ENCODE peak calls at places on chromosome 19, in five cellular contexts. Q is uterus, N is tibial nerve, B is upper lobe of left lung, G is breast epithelium. D is an unnamed sample. For H3K4me1, the result is how much of the 10 kb centered on the place peaks cover.

GRCh38 chr19:44050740-44051653 is 839 bp upstream of the ZNF223 start:
- DNase-seq in N (no peak), Q (no peak), B (peak), G (peak), D (no peak)

GRCh38 chr19:13906525-13906904 is 514 bp downstream of the CC2D1A start:
- DNase-seq in Q (no peak), N (no peak), B (peak), G (no peak), D (peak)

GRCh38 chr19:48873476-48874308 is 1.5 kb downstream of the PPP1R15A start:
- DNase-seq in N (no peak), B (no peak), Q (no peak), G (no peak), D (no peak)

GRCh38 chr19:12784871-12785430 is 6.3 kb upstream of the JUNB start:
- DNase-seq in G (no peak), Q (no peak), N (no peak), B (no peak), D (no peak)

GRCh38 chr19:43651758-43652545 is 12.3 kb upstream of the CADM4 start:
- DNase-seq in B (peak), G (peak), Q (peak), N (peak), D (peak)

GRCh38 chr19:50427997-50428425 is 4.7 kb upstream of the MYBPC2 start:
- DNase-seq in G (peak), B (peak), N (peak), Q (peak), D (peak)

GRCh38 chr19:54128796-54129616 is 8.6 kb upstream of the CNOT3 start:
- DNase-seq in N (no peak), B (no peak), Q (no peak), G (no peak), D (no peak)

GRCh38 chr19:12872941-12873890 is 8.0 kb downstream of the DNASE2 start:
- DNase-seq in B (peak), G (no peak), N (no peak), Q (no peak), D (no peak)

GRCh38 chr19:22602631-22603272 is 31.4 kb upstream of the ZNF492 start:
- DNase-seq in Q (no peak), B (no peak), N (no peak), G (no peak), D (no peak)

GRCh38 chr19:57351867-57352266 is 796 bp downstream of the ZNF304 start:
- DNase-seq in G (no peak), N (no peak), B (no peak), Q (no peak), D (no peak)

GRCh38 chr19:27777242-27777641 is 1435.7 kb downstream of the UQCRFS1 start:
- DNase-seq in G (no peak), N (no peak), B (no peak), Q (no peak), D (no peak)

GRCh38 chr19:49453013-49453756 is at the start of gene ALDH16A1:
- DNase-seq in B (peak), Q (peak), G (peak), N (peak), D (peak)

GRCh38 chr19:54921082-54921481 is 15.1 kb downstream of the NCR1 start:
- DNase-seq in Q (no peak), N (no peak), B (no peak), G (no peak), D (no peak)

GRCh38 chr19:57888494-57889231 is at the start of gene ZNF814:
- DNase-seq in N (peak), B (peak), G (peak), Q (peak), D (peak)

DNA sequence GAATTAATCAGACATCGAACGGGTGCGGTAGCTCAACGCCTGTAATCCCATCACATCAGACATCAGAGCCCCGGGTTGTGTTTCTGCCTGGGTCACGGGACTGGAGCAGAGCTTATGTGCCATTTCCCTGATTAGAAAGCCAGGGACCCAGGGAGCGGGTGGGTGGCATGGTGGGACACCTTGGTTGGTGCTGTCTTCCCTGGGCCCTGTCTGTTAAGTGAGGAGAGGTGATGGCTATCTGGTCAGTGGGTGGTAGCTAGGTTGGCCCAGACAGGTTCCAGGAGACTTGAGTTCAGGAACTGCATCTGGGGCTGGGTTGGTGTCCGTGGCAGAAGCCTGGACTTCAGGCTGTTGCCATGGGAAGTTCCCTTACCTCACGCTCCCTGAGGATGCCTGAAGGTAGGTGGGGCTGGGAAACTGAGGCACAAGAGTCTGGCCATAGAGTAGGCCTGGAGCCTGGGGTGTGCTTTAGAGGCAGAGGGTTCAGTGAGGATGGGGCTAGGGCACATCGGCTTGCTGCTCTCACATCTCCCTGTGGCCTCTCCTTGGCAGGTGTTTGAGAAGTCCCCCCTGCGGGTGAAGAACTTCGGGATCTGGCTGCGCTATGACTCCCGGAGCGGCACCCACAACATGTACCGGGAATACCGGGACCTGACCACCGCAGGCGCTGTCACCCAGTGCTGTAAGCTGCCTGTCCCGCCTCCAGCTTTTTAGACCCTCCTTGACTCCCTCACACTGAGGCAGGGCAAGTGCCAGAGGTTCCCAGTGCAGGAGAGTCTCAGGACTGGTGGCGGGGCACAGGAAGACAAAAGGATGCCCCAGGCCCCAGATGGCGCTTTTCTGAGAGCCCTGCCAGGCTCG is 2.1 kb downstream of the RPL18A start:
- DNase-seq in B (no peak), Q (no peak), G (no peak), N (no peak), D (no peak)
- TF ChIP-seq POLR2A in B (no peak), Q (no peak), G (no peak), N (no peak), D (no peak)

GRCh38 chr19:1254081-1254527 is 5.7 kb downstream of the MIDN start:
- DNase-seq in G (no peak), B (no peak), Q (peak), N (no peak), D (peak)

GRCh38 chr19:1256646-1257474 is 8.5 kb downstream of the MIDN start:
- DNase-seq in Q (no peak), N (no peak), B (no peak), G (no peak), D (no peak)

GRCh38 chr19:1253514-1254080 is 5.2 kb downstream of the MIDN start:
- DNase-seq in G (no peak), N (no peak), B (peak), Q (no peak), D (no peak)

GRCh38 chr19:1254530-1255185 is 6.3 kb downstream of the MIDN start:
- DNase-seq in Q (no peak), N (no peak), B (no peak), G (no peak), D (peak)

DNA sequence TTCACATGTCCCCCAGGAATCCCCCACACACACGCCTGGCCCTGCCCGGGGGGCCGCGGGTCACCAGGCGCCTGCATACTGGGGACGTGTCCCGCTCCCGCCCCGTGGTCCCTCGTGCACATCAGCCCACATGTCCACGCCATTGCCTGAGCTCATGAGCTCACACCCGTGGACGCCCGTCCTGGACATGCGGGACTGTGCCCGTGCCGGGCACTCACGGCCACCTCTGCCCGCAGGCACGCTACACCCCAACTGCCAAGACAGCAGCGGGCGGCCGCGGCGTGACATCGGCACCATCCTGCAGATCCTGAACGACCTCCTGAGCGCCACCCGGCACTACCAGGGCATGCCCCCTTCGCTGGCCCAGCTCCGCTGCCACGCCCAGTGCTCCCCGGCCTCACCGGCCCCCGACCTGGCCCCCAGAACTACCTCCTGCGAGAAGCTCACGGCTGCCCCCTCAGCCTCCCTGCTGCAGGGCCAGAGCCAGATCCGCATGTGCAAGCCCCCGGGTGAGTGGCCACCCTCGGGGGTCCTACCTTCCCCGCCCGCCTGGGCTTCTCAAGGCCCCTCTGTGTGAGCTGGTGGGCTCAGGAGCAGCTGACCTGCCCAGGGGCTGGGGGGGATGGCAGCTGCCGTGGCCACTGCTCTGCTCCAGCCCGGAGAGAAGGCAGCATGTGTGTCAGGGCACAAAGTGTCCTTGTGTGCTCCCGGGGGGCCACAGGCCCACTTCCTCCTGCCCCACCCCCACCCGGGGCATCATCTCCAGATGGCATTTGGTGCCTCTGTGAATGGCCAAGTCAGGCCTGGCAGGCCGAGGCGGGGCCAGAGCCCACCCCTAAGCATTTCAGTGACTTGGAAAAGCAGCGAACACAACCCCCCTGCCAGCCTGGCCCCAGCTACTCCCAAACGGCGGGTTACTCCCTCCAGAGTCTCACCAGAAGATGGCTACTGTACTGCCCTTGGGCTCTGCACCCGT is 7.1 kb downstream of the MIDN start:
- DNase-seq in B (no peak), Q (no peak), N (no peak), G (no peak), D (no peak)
- H3K4me1 ChIP-seq in B (half or more), Q (under half), N (half or more), G (under half), D (under half)

GRCh38 chr19:38434549-38435051 is 1.1 kb downstream of the RYR1 start:
- DNase-seq in Q (no peak), G (no peak), N (no peak), B (no peak), D (no peak)
- H3K4me3 ChIP-seq in Q (no peak), G (peak), N (no peak), B (no peak), D (no peak)

GRCh38 chr19:46015961-46016425 is 6.9 kb downstream of the PGLYRP1 start:
- DNase-seq in B (no peak), Q (no peak), N (no peak), G (no peak), D (no peak)

GRCh38 chr19:46014534-46014933 is 8.3 kb downstream of the PGLYRP1 start:
- DNase-seq in Q (no peak), B (no peak), G (no peak), N (no peak), D (no peak)

GRCh38 chr19:46017095-46017429 is 5.8 kb downstream of the PGLYRP1 start:
- DNase-seq in G (no peak), B (no peak), Q (no peak), N (no peak), D (no peak)

GRCh38 chr19:46016426-46017094 is 6.3 kb downstream of the PGLYRP1 start:
- DNase-seq in G (peak), B (peak), N (peak), Q (peak), D (peak)

GRCh38 chr19:46015080-46015960 is 7.5 kb downstream of the PGLYRP1 start:
- DNase-seq in G (peak), N (no peak), B (peak), Q (peak), D (peak)
- TF ChIP-seq POLR2A in G (no peak), N (no peak), B (no peak), Q (no peak), D (no peak)

GRCh38 chr19:17802137-17802858 is 7.4 kb downstream of the B3GNT3 start:
- DNase-seq in N (no peak), G (no peak), B (no peak), Q (no peak), D (no peak)

GRCh38 chr19:17807731-17808316 is 12.9 kb downstream of the B3GNT3 start:
- DNase-seq in N (no peak), Q (no peak), B (no peak), G (no peak), D (no peak)

GRCh38 chr19:17805427-17805826 is 10.5 kb downstream of the B3GNT3 start:
- DNase-seq in N (no peak), G (no peak), B (no peak), Q (no peak), D (no peak)

GRCh38 chr19:17806945-17807344 is 12.0 kb downstream of the B3GNT3 start:
- DNase-seq in N (no peak), Q (no peak), B (no peak), G (no peak), D (no peak)

DNA sequence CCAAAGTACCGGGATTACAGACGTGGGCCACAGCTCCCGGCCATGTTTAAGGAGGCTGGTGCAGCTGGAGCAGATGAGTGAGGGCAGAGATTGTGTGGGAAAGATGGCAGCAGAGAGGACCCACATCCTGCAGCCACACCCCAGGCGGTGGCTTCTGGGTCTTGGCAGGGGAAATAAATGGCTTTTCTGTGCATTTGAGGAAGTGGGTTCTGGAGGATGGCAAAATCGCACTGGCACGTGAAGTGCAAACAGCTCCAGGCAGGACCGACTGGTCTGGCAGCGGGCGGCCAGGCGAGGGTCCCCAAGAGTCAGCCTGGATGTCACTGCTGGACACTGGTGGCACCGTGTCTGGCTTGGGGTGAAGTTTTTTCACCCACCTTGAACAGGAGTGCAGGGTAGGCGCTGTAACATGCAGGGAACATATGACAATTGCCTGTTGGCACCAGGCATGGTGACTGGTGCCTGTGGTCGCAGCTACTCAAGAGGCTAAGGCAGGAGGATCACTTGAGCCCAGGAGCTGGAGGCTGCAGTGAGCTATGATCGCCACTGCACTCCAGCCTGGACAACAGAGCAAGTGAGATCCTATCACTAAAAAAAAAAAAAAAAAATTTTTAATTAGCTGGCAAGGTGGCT is 8.4 kb downstream of the B3GNT3 start:
- DNase-seq in B (peak), G (no peak), N (no peak), Q (no peak), D (peak)
- H3K4me1 ChIP-seq in B (under half), G (under half), N (under half), Q (under half), D (under half)